ENCODE peak calls at places on chromosomes 6 and 20, in four cellular contexts. C is A549, S is GM12878, W is K562. K is an unnamed sample.

GRCh38 chr20:21074605-21075336 is 31.4 kb downstream of the LINC00237 start:
- DNase-seq in W (no peak), S (peak), C (no peak), K (no peak)

GRCh38 chr6:7590918-7591302 is 912 bp downstream of the SNRNP48 start:
- DNase-seq in C (no peak), W (peak), S (no peak), K (no peak)

GRCh38 chr6:88823998-88824397 is 139.4 kb downstream of the RNGTT start:
- DNase-seq in S (no peak), C (no peak), W (no peak), K (no peak)

GRCh38 chr6:117169060-117169635 is 96.2 kb upstream of the VGLL2 start:
- DNase-seq in S (no peak), W (no peak), C (no peak), K (no peak)

GRCh38 chr20:10596726-10597125 is 77.1 kb downstream of the JAG1 start:
- DNase-seq in C (peak), S (no peak), W (no peak), K (no peak)

GRCh38 chr20:21767200-21767738 is 61.8 kb downstream of the PAX1 start:
- DNase-seq in S (no peak), W (no peak), C (no peak), K (no peak)

GRCh38 chr6:33961686-33962085 is 157.9 kb upstream of the MLN start:
- DNase-seq in C (no peak), W (no peak), S (no peak), K (no peak)

GRCh38 chr6:157809613-157810012 is 13.4 kb upstream of the SNX9 start:
- DNase-seq in C (no peak), S (no peak), W (no peak), K (no peak)

GRCh38 chr6:68873236-68873635 is 238.2 kb downstream of the ADGRB3 start:
- DNase-seq in S (no peak), W (no peak), C (no peak), K (no peak)

GRCh38 chr20:62543470-62544302 is 67.9 kb upstream of the GATA5 start:
- DNase-seq in W (no peak), C (no peak), S (no peak), K (no peak)

GRCh38 chr20:56429496-56429895 is 17.4 kb downstream of the CASS4 start:
- DNase-seq in W (peak), S (no peak), C (no peak), K (no peak)

GRCh38 chr6:115137910-115138309 is 795.1 kb upstream of the HS3ST5 start:
- DNase-seq in S (no peak), C (no peak), W (no peak), K (no peak)

GRCh38 chr6:29589423-29590048 is 4.6 kb downstream of the OR2H2 start:
- DNase-seq in W (peak), C (peak), S (peak), K (peak)

GRCh38 chr20:45904583-45905504 is 7.1 kb downstream of the PLTP start:
- DNase-seq in S (no peak), C (no peak), W (no peak), K (no peak)

GRCh38 chr6:109465772-109466171 is 10.2 kb upstream of the MICAL1 start:
- DNase-seq in C (no peak), S (no peak), W (no peak), K (no peak)

DNA sequence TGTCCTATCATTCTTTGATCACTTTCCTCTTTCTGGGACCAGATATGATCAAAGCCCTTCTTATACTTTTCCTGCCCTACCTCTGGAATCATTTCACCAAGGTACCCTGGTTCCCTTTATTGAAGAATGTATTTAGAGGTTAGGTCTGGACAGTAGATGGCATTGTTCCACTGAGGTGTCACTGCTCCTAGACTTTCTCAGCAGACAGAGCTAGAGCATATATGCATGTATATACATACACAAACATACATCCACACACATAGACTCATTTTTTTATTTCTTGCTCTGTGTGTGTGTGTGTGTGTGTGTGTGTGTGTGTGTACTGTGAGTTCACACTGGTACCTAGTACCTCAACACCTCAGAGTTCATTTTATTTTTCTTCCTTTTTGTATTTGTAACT is 40.9 kb downstream of the PTPRA start:
- DNase-seq in S (no peak), C (no peak), W (peak), K (no peak)
- TF ChIP-seq ESRRA in S (no peak), C (no peak), W (no peak), K (no peak)

DNA sequence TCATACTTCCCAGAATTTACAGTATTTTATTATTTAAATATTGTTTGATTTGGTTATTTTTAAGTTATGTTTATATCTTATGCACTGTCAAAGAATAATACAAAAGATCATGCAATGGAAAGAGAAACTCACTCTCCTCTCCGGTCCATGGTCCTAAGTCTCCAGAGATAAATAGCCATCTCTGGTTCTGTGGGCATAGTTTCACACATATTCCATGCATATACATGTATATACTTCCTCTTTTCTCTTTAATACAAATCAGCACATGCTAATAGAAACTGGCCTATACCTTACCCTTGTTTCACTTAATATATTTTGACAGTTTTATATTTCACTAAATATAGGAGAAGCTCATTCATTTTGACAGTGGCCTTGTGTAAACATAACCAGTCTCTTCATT is 901.7 kb upstream of the CITED2 start:
- DNase-seq in S (no peak), C (no peak), W (no peak), K (no peak)
- TF ChIP-seq MAX in S (no peak), C (no peak), W (no peak), K (no peak)

GRCh38 chr6:53500095-53500494 is 44.8 kb downstream of the GCLC start:
- DNase-seq in S (no peak), W (no peak), C (no peak), K (no peak)

GRCh38 chr6:53503060-53503459 is 41.8 kb downstream of the GCLC start:
- DNase-seq in S (no peak), C (no peak), W (no peak), K (no peak)

GRCh38 chr6:53499094-53499493 is 45.8 kb downstream of the GCLC start:
- DNase-seq in S (no peak), C (no peak), W (no peak), K (no peak)

GRCh38 chr6:53506872-53507271 is 38.0 kb downstream of the GCLC start:
- DNase-seq in C (no peak), S (no peak), W (no peak), K (no peak)

GRCh38 chr6:53504438-53505030 is 40.4 kb downstream of the GCLC start:
- DNase-seq in C (no peak), S (no peak), W (no peak), K (no peak)
- TF ChIP-seq ESRRA in C (no peak), S (no peak), W (no peak), K (no peak)

DNA sequence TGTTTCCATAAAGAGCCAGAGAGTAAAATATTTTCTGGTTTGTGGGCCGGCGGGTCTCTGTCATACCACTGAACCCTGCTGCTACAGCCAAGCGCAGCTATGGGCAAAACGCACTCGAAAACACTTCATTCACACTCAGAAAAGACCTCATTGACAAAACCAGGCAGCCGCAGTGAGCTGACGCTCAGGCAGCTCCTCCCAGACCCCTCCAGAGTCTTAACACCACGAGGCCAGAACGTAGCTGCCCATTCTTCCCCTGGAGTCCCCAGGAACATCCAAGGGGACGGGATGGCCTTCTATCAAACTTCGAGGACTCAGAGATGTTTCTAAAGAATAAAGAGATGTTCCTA is 35.6 kb upstream of the ZBP1 start:
- DNase-seq in C (no peak), S (no peak), W (no peak), K (peak)
- TF ChIP-seq MAX in C (no peak), S (no peak), W (no peak), K (no peak)

DNA sequence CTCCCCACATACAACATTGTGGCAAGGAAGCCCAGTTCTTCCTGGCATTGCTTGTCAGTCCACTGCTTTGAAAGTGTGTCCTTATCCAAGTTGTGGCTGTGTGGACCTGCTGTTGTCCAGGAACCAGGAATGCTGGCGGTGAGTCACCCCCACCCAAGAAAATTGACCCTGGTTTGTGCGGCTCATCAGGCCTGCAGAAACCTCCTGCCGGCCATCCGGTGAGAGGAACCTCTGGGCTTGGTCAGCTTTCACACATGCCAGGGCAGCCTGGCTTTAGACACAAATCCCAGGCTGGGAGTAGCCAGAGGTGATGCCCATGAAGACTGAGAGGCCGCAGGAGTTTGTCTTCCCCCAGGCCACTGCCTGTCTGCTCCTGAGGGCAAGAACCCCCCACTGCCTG is 223.6 kb downstream of the TTLL2 start:
- DNase-seq in S (no peak), W (no peak), C (no peak), K (no peak)
- TF ChIP-seq ESRRA in S (no peak), W (no peak), C (no peak), K (no peak)

DNA sequence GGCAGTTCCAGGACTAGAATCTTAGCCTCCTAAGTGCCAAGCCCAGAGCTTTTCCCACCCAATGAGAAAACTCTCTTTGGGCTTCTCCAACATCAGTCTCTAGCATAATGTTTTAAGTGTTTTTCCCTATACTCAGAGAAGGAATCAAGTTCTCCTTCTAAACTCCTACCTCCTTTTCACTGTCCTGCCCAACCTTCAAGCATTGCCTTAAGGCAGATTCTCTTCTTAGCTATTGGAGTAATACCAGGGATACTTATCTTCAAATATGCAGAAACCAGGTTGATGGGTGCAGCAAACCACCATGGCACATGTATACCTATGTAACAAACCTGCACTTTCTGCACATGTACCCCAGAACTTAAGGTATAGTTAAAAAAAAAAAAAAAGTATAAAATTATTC is 211.4 kb downstream of the ALDH8A1 start:
- DNase-seq in C (no peak), W (no peak), S (no peak), K (no peak)
- TF ChIP-seq MAX in C (no peak), W (no peak), S (no peak), K (no peak)

GRCh38 chr6:156107514-156108150 is 652.0 kb upstream of the NOX3 start:
- DNase-seq in W (no peak), C (no peak), S (no peak), K (no peak)

GRCh38 chr6:156098858-156099257 is 643.2 kb upstream of the NOX3 start:
- DNase-seq in C (no peak), W (no peak), S (no peak), K (no peak)

DNA sequence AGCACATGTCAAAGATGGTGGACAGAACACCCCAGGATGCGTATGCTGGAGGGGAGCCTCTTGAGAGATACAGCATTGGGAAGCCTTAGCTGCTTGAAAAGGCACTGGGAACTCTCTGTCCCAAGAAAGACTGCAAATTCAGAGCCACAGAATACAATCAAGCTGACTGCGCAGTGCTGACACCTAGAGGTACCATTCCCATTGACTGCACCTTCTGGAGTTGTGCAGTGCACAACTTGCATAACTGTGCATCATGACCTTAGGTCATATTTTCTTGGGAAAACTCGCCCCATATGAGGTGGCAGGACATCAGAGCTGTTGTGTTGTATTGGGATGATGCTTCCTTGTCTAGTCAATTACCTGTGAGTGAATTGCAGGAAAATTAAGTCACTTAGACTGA is 646.5 kb upstream of the NOX3 start:
- DNase-seq in W (peak), S (no peak), C (peak), K (peak)
- TF ChIP-seq ESRRA in W (no peak), S (no peak), C (no peak), K (no peak)

DNA sequence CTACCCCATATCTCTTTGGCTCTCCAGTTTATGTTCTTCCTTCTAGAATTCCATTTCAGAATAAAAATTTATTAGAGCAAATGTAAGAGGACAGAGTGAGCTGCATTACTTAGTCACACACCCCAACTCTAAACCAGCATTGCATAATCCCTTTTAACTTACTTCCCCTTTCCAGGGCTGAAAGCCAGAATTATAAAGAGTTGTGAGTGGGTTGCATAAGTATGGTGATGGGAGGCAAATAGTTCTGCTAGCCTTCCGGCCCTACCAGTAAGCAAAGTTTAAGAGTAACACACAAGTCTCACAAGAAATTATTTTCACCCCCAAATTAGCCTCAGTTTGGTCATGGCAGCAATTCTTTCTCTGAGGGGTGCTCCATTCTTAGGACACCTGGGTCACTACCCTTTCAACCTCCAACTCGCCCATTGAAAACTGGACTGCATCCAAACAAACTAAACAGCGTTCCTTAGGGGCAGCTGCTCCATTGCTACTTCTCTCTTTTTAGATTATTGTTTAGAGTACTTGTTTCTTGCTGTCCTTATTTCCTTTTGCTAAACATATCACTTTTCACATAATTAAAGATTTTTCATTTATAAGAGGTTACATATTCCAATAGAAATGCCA is 1.6 kb downstream of the KIAA0408 start:
- DNase-seq in S (no peak), W (no peak), C (no peak), K (no peak)
- TF ChIP-seq MAX in S (no peak), W (no peak), C (no peak), K (no peak)

GRCh38 chr6:76416821-76417605 is 344.6 kb upstream of the IMPG1 start:
- DNase-seq in C (no peak), S (no peak), W (no peak), K (no peak)
- TF ChIP-seq ESRRA in C (no peak), S (no peak), W (no peak), K (no peak)

GRCh38 chr20:13549451-13549850 is 89.3 kb downstream of the TASP1 start:
- DNase-seq in S (no peak), W (no peak), C (no peak), K (no peak)

GRCh38 chr20:13552061-13552460 is 86.7 kb downstream of the TASP1 start:
- DNase-seq in S (no peak), C (peak), W (no peak), K (no peak)

GRCh38 chr20:13554076-13554475 is 84.7 kb downstream of the TASP1 start:
- DNase-seq in S (no peak), C (no peak), W (no peak), K (no peak)

DNA sequence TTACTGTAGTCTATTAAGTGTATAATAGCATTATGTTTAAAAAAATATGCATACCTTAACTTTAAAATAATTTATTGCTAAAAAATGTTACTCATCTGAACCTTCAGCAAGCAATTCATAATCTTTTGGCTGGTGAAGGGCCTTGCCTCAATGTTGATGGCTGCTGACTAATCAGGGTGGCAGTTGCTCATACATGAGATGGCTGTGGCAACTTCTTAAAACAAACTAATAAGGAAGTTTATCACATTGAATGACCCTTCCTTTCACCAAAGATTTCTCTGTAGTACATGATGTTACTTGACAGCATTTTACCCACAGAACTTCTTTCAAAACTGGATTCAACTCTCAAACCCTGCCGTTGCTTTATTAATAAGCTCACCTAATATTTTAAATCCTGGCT is 84.0 kb downstream of the TASP1 start:
- DNase-seq in W (no peak), C (no peak), S (no peak), K (no peak)
- TF ChIP-seq MAX in W (no peak), C (no peak), S (no peak), K (no peak)